ENCODE peak calls at places on chromosomes 2 and 18, in four cellular contexts. J is HS-5, A is AG08395, N is stomach. C is an unnamed sample.

GRCh38 chr18:35095983-35096676 is 54.9 kb downstream of the MAPRE2 start:
- DNase-seq in A (no peak), J (no peak), N (no peak), C (no peak)

GRCh38 chr2:8572712-8573233 is 109.1 kb upstream of the ID2 start:
- DNase-seq in J (no peak), N (peak; percentile 16), A (no peak), C (no peak)

GRCh38 chr18:74633652-74634352 is 36.1 kb downstream of the ZNF407 start:
- DNase-seq in A (no peak), N (no peak), J (no peak), C (no peak)

GRCh38 chr2:144379891-144380311 is 140.0 kb downstream of the ZEB2 start:
- DNase-seq in N (no peak), J (no peak), A (no peak), C (no peak)

GRCh38 chr2:218878941-218879761 is 1.5 kb upstream of the WNT10A start:
- DNase-seq in N (no peak), A (no peak), J (no peak), C (no peak)

GRCh38 chr2:114032705-114033104 is 142.8 kb downstream of the ACTR3 start:
- DNase-seq in A (no peak), J (no peak), N (no peak), C (no peak)

GRCh38 chr18:67402543-67402942 is 114.0 kb downstream of the DSEL start:
- DNase-seq in A (peak; percentile 57), J (no peak), N (no peak), C (no peak)

GRCh38 chr2:67857836-67858235 is 205.0 kb downstream of the C1D start:
- DNase-seq in J (no peak), A (no peak), N (no peak), C (no peak)

GRCh38 chr2:120243211-120243610 is 9.4 kb upstream of the RALB start:
- DNase-seq in A (no peak), J (no peak), N (no peak), C (no peak)

GRCh38 chr18:79875931-79876461 is 75.5 kb downstream of the SLC66A2 start:
- DNase-seq in J (no peak), A (no peak), N (no peak), C (no peak)

GRCh38 chr2:149745396-149745925 is 157.9 kb upstream of the MMADHC start:
- DNase-seq in N (no peak), J (no peak), A (no peak), C (no peak)

GRCh38 chr2:185757356-185757755 is 18.8 kb downstream of the FSIP2 start:
- DNase-seq in A (no peak), N (no peak), J (peak; percentile 34), C (no peak)

GRCh38 chr2:213723051-213723560 is 438.8 kb downstream of the SPAG16 start:
- DNase-seq in A (no peak), J (no peak), N (no peak), C (no peak)

GRCh38 chr2:19543271-19544019 is 185.0 kb upstream of the OSR1 start:
- DNase-seq in J (no peak), N (no peak), A (peak; percentile 31), C (no peak)

GRCh38 chr2:149733936-149734685 is 146.5 kb upstream of the MMADHC start:
- DNase-seq in J (no peak), N (no peak), A (peak; percentile 40), C (no peak)

GRCh38 chr2:75517562-75518230 is 43.0 kb downstream of the EVA1A start:
- DNase-seq in N (no peak), A (no peak), J (no peak), C (no peak)

GRCh38 chr2:133600231-133600630 is 32.0 kb upstream of the NCKAP5 start:
- DNase-seq in A (no peak), J (no peak), N (no peak), C (no peak)

GRCh38 chr2:127080941-127081769 is 25.8 kb downstream of the BIN1 start:
- DNase-seq in N (peak; percentile 53), J (no peak), A (no peak), C (no peak)

GRCh38 chr18:9613550-9614400 is 584 bp downstream of the PPP4R1 start:
- DNase-seq in J (no peak), N (peak; percentile 57), A (peak; percentile 41), C (no peak)

GRCh38 chr18:11689972-11690570 is 1.0 kb downstream of the GNAL start:
- DNase-seq in N (no peak), A (no peak), J (no peak), C (no peak)

GRCh38 chr2:172836386-172837200 is 100.9 kb downstream of the RAPGEF4 start:
- DNase-seq in N (no peak), J (peak; percentile 86), A (peak; percentile 66), C (no peak)

GRCh38 chr2:164891460-164891859 is 49.8 kb upstream of the COBLL1 start:
- DNase-seq in A (no peak), J (no peak), N (no peak), C (no peak)

GRCh38 chr2:221807706-221808105 is 235.6 kb upstream of the EPHA4 start:
- DNase-seq in N (no peak), J (no peak), A (no peak), C (no peak)

C was measured in HS-27A.